ENCODE peak calls at places on chromosomes 1 and 21, in seven cellular contexts. One of them, this sample, is unnamed.

GRCh38 chr1:94778808-94779207 is 41.3 kb upstream of the SLC44A3 start:
- DNase-seq in H9: no peak
- DNase-seq in NCI-H1105 treated with DMSO at 0.1 percent for 48 hours: no peak
- DNase-seq in posterior cingulate gyrus: no peak
- DNase-seq in HS-5: no peak
- DNase-seq in trophoblast cell: no peak
- DNase-seq in cardiac muscle cell: no peak
- DNase-seq in this sample: no peak

GRCh38 chr1:7104053-7104738 is 318.9 kb downstream of the CAMTA1 start:
- DNase-seq in HS-5: no peak
- DNase-seq in posterior cingulate gyrus: no peak
- DNase-seq in H9: no peak
- DNase-seq in trophoblast cell: no peak
- DNase-seq in NCI-H1105 treated with DMSO at 0.1 percent for 48 hours: no peak
- DNase-seq in cardiac muscle cell: peak
- DNase-seq in this sample: no peak

GRCh38 chr1:236489710-236490377 is 33.9 kb upstream of the LGALS8 start:
- DNase-seq in NCI-H1105 treated with DMSO at 0.1 percent for 48 hours: peak
- DNase-seq in HS-5: no peak
- DNase-seq in H9: no peak
- DNase-seq in cardiac muscle cell: peak
- DNase-seq in trophoblast cell: no peak
- DNase-seq in posterior cingulate gyrus: no peak
- DNase-seq in this sample: no peak

GRCh38 chr21:44352253-44352860 is 1.1 kb upstream of the TRPM2 start:
- DNase-seq in posterior cingulate gyrus: peak
- DNase-seq in trophoblast cell: no peak
- DNase-seq in HS-5: no peak
- DNase-seq in H9: no peak
- DNase-seq in cardiac muscle cell: no peak
- DNase-seq in NCI-H1105 treated with DMSO at 0.1 percent for 48 hours: no peak
- DNase-seq in this sample: no peak

GRCh38 chr1:232891116-232891515 is 59.3 kb upstream of the NTPCR start:
- DNase-seq in H9: no peak
- DNase-seq in cardiac muscle cell: no peak
- DNase-seq in trophoblast cell: peak
- DNase-seq in HS-5: peak
- DNase-seq in NCI-H1105 treated with DMSO at 0.1 percent for 48 hours: no peak
- DNase-seq in posterior cingulate gyrus: no peak
- DNase-seq in this sample: no peak

GRCh38 chr1:222979561-222979960 is 163.5 kb downstream of the TLR5 start:
- DNase-seq in HS-5: no peak
- DNase-seq in cardiac muscle cell: peak
- DNase-seq in posterior cingulate gyrus: no peak
- DNase-seq in H9: no peak
- DNase-seq in NCI-H1105 treated with DMSO at 0.1 percent for 48 hours: no peak
- DNase-seq in trophoblast cell: no peak
- DNase-seq in this sample: no peak

GRCh38 chr1:82086739-82087138 is 286.0 kb downstream of the ADGRL2 start:
- DNase-seq in posterior cingulate gyrus: no peak
- DNase-seq in NCI-H1105 treated with DMSO at 0.1 percent for 48 hours: no peak
- DNase-seq in trophoblast cell: no peak
- DNase-seq in cardiac muscle cell: no peak
- DNase-seq in H9: no peak
- DNase-seq in HS-5: peak
- DNase-seq in this sample: no peak

GRCh38 chr1:232207089-232207723 is 422.7 kb downstream of the SIPA1L2 start:
- DNase-seq in HS-5: no peak
- DNase-seq in NCI-H1105 treated with DMSO at 0.1 percent for 48 hours: no peak
- DNase-seq in H9: no peak
- DNase-seq in trophoblast cell: no peak
- DNase-seq in cardiac muscle cell: no peak
- DNase-seq in posterior cingulate gyrus: no peak
- DNase-seq in this sample: no peak

GRCh38 chr1:19750101-19750881 is 49.4 kb downstream of the TMCO4 start:
- DNase-seq in posterior cingulate gyrus: no peak
- DNase-seq in HS-5: no peak
- DNase-seq in H9: no peak
- DNase-seq in cardiac muscle cell: no peak
- DNase-seq in NCI-H1105 treated with DMSO at 0.1 percent for 48 hours: no peak
- DNase-seq in trophoblast cell: no peak
- DNase-seq in this sample: no peak

This sample was measured in epithelial cell of proximal tubule.